ENCODE peak calls at places on chromosomes 13 and 19, in eight cellular contexts. One of them, this sample, is unnamed. For H3K4me1, the result is how much of the 10 kb centered on the place peaks cover.

GRCh38 chr19:31096047-31096446 is 253.2 kb downstream of the TSHZ3 start:
- DNase-seq in heart left ventricle: no peak
- DNase-seq in breast epithelium: no peak
- DNase-seq in body of pancreas: no peak
- DNase-seq in tibial nerve: no peak
- DNase-seq in uterus: no peak
- DNase-seq in ascending aorta: no peak
- DNase-seq in endothelial cell of umbilical vein: no peak
- DNase-seq in this sample: no peak

GRCh38 chr13:99178636-99179035 is 22.0 kb upstream of the UBAC2 start:
- DNase-seq in heart left ventricle: no peak
- DNase-seq in breast epithelium: no peak
- DNase-seq in body of pancreas: no peak
- DNase-seq in tibial nerve: no peak
- DNase-seq in uterus: no peak
- DNase-seq in ascending aorta: no peak
- DNase-seq in endothelial cell of umbilical vein: no peak
- DNase-seq in this sample: peak

GRCh38 chr19:2540646-2541454 is 64.9 kb downstream of the GADD45B start:
- DNase-seq in heart left ventricle: peak
- DNase-seq in breast epithelium: peak
- DNase-seq in body of pancreas: peak
- DNase-seq in tibial nerve: peak
- DNase-seq in uterus: peak
- DNase-seq in ascending aorta: no peak
- DNase-seq in endothelial cell of umbilical vein: peak
- DNase-seq in this sample: peak

GRCh38 chr13:42524487-42525034 is 49.4 kb upstream of the TNFSF11 start:
- DNase-seq in heart left ventricle: no peak
- DNase-seq in breast epithelium: no peak
- DNase-seq in body of pancreas: no peak
- DNase-seq in tibial nerve: no peak
- DNase-seq in uterus: no peak
- DNase-seq in ascending aorta: no peak
- DNase-seq in endothelial cell of umbilical vein: no peak
- DNase-seq in this sample: no peak

GRCh38 chr19:9917322-9917721 is 19.0 kb downstream of the OLFM2 start:
- DNase-seq in heart left ventricle: no peak
- DNase-seq in breast epithelium: no peak
- DNase-seq in body of pancreas: peak
- DNase-seq in tibial nerve: no peak
- DNase-seq in uterus: peak
- DNase-seq in ascending aorta: no peak
- DNase-seq in endothelial cell of umbilical vein: peak
- DNase-seq in this sample: no peak

GRCh38 chr19:55250262-55251036 is 8.4 kb downstream of the PPP6R1 start:
- DNase-seq in heart left ventricle: no peak
- DNase-seq in breast epithelium: no peak
- DNase-seq in body of pancreas: no peak
- DNase-seq in tibial nerve: no peak
- DNase-seq in uterus: no peak
- DNase-seq in ascending aorta: no peak
- DNase-seq in endothelial cell of umbilical vein: no peak
- DNase-seq in this sample: no peak

GRCh38 chr13:51101636-51102218 is 9.3 kb downstream of the C13orf42 start:
- DNase-seq in heart left ventricle: no peak
- DNase-seq in breast epithelium: no peak
- DNase-seq in body of pancreas: no peak
- DNase-seq in tibial nerve: no peak
- DNase-seq in uterus: no peak
- DNase-seq in ascending aorta: no peak
- DNase-seq in endothelial cell of umbilical vein: peak
- DNase-seq in this sample: no peak

GRCh38 chr19:18763674-18764590 is 27.2 kb downstream of the COMP start:
- DNase-seq in heart left ventricle: no peak
- DNase-seq in breast epithelium: peak
- DNase-seq in body of pancreas: no peak
- DNase-seq in tibial nerve: no peak
- DNase-seq in uterus: no peak
- DNase-seq in ascending aorta: no peak
- DNase-seq in endothelial cell of umbilical vein: no peak
- DNase-seq in this sample: no peak

GRCh38 chr19:17576758-17577532 is 21.5 kb downstream of the COLGALT1 start:
- DNase-seq in heart left ventricle: no peak
- DNase-seq in breast epithelium: peak
- DNase-seq in body of pancreas: peak
- DNase-seq in tibial nerve: peak
- DNase-seq in uterus: peak
- DNase-seq in ascending aorta: no peak
- DNase-seq in endothelial cell of umbilical vein: no peak
- DNase-seq in this sample: no peak

GRCh38 chr19:18422530-18423191 is 3.5 kb downstream of the SSBP4 start:
- DNase-seq in heart left ventricle: no peak
- DNase-seq in breast epithelium: no peak
- DNase-seq in body of pancreas: peak
- DNase-seq in tibial nerve: no peak
- DNase-seq in uterus: peak
- DNase-seq in ascending aorta: no peak
- DNase-seq in endothelial cell of umbilical vein: no peak
- DNase-seq in this sample: peak

GRCh38 chr19:30848626-30849322 is 476.6 kb downstream of the ZNF536 start:
- DNase-seq in heart left ventricle: no peak
- DNase-seq in breast epithelium: no peak
- DNase-seq in body of pancreas: no peak
- DNase-seq in tibial nerve: no peak
- DNase-seq in uterus: no peak
- DNase-seq in ascending aorta: no peak
- DNase-seq in endothelial cell of umbilical vein: no peak
- DNase-seq in this sample: no peak

DNA sequence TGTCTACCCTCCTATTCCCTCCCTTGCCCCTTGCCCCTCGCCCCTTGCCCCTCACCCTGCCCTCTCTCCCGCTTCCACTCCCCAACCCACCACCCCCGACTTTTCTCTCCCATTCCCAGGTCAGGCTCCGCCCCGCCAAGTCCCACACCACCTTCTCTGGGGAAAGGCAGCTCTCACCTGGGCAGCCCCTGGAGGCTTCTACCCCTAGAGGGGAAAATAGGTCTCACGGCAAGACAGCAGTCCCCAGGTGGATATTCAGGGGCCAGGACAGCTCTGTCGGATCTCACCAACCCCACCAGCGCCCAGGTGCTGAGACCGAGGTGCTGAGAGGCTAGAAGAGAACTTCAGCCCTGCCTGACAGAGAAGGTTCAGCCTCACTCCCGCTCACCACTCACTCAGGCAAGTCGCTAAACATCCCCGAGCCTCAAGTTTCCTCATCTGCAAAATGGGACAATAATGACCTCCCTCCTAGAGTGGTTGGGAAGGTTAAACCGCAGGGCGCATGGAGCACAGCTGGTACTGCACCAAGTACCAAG is 1.4 kb upstream of the ERFL start:
- DNase-seq in heart left ventricle: no peak
- DNase-seq in breast epithelium: no peak
- DNase-seq in body of pancreas: no peak
- DNase-seq in tibial nerve: no peak
- DNase-seq in uterus: no peak
- DNase-seq in ascending aorta: no peak
- DNase-seq in endothelial cell of umbilical vein: no peak
- DNase-seq in this sample: peak
- H3K27ac ChIP-seq in heart left ventricle: no peak
- H3K27ac ChIP-seq in breast epithelium: no peak
- H3K27ac ChIP-seq in body of pancreas: no peak
- H3K27ac ChIP-seq in tibial nerve: no peak
- H3K27ac ChIP-seq in uterus: no peak
- H3K27ac ChIP-seq in ascending aorta: no peak
- H3K27ac ChIP-seq in endothelial cell of umbilical vein: no peak
- H3K27ac ChIP-seq in this sample: peak

GRCh38 chr19:34838248-34838647 is 65.2 kb upstream of the ZNF599 start:
- DNase-seq in heart left ventricle: no peak
- DNase-seq in breast epithelium: no peak
- DNase-seq in body of pancreas: no peak
- DNase-seq in tibial nerve: no peak
- DNase-seq in uterus: no peak
- DNase-seq in ascending aorta: no peak
- DNase-seq in endothelial cell of umbilical vein: peak
- DNase-seq in this sample: no peak
- TF ChIP-seq CTCF in heart left ventricle: no peak
- TF ChIP-seq CTCF in breast epithelium: no peak
- TF ChIP-seq CTCF in body of pancreas: no peak
- TF ChIP-seq CTCF in tibial nerve: peak
- TF ChIP-seq CTCF in uterus: no peak
- TF ChIP-seq CTCF in ascending aorta: no peak
- TF ChIP-seq CTCF in endothelial cell of umbilical vein: peak
- TF ChIP-seq CTCF in this sample: no peak

DNA sequence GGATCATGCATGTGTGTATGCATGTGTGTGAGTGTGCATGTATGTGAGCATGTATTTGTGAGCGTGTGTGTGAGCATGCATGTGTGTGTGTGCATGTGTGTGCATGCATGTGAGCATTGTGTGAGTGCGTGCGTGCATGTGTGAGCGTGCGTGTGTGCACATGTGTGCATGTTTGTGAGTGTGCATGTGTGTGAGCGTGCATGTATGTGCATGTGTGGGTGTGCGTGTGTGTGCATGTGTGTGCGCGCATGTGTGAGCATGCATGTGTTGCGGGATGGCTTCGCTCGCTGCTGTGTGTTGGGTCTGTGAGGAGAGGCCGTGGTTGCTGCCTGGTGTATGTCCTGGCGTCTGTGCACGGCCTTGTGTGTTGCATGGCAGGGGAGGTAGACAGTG is 32.4 kb downstream of the PAK4 start:
- DNase-seq in heart left ventricle: no peak
- DNase-seq in breast epithelium: no peak
- DNase-seq in body of pancreas: no peak
- DNase-seq in tibial nerve: no peak
- DNase-seq in uterus: no peak
- DNase-seq in ascending aorta: no peak
- DNase-seq in endothelial cell of umbilical vein: no peak
- DNase-seq in this sample: no peak
- H3K4me1 ChIP-seq in heart left ventricle: under half
- H3K4me1 ChIP-seq in breast epithelium: half or more
- H3K4me1 ChIP-seq in body of pancreas: half or more
- H3K4me1 ChIP-seq in tibial nerve: under half
- H3K4me1 ChIP-seq in uterus: under half
- H3K4me1 ChIP-seq in ascending aorta: under half
- H3K4me1 ChIP-seq in endothelial cell of umbilical vein: under half
- H3K4me1 ChIP-seq in this sample: half or more

GRCh38 chr13:33181264-33181663 is 104.3 kb downstream of the STARD13 start:
- DNase-seq in heart left ventricle: no peak
- DNase-seq in breast epithelium: no peak
- DNase-seq in body of pancreas: no peak
- DNase-seq in tibial nerve: no peak
- DNase-seq in uterus: no peak
- DNase-seq in ascending aorta: no peak
- DNase-seq in endothelial cell of umbilical vein: no peak
- DNase-seq in this sample: no peak

GRCh38 chr13:33180009-33180804 is 105.3 kb downstream of the STARD13 start:
- DNase-seq in heart left ventricle: no peak
- DNase-seq in breast epithelium: no peak
- DNase-seq in body of pancreas: no peak
- DNase-seq in tibial nerve: no peak
- DNase-seq in uterus: no peak
- DNase-seq in ascending aorta: no peak
- DNase-seq in endothelial cell of umbilical vein: no peak
- DNase-seq in this sample: no peak

GRCh38 chr13:33178197-33178699 is 107.3 kb downstream of the STARD13 start:
- DNase-seq in heart left ventricle: no peak
- DNase-seq in breast epithelium: no peak
- DNase-seq in body of pancreas: no peak
- DNase-seq in tibial nerve: no peak
- DNase-seq in uterus: no peak
- DNase-seq in ascending aorta: no peak
- DNase-seq in endothelial cell of umbilical vein: peak
- DNase-seq in this sample: no peak

GRCh38 chr13:33176526-33176925 is 109.0 kb downstream of the STARD13 start:
- DNase-seq in heart left ventricle: no peak
- DNase-seq in breast epithelium: no peak
- DNase-seq in body of pancreas: no peak
- DNase-seq in tibial nerve: no peak
- DNase-seq in uterus: no peak
- DNase-seq in ascending aorta: no peak
- DNase-seq in endothelial cell of umbilical vein: no peak
- DNase-seq in this sample: no peak

GRCh38 chr13:33179463-33179862 is 106.1 kb downstream of the STARD13 start:
- DNase-seq in heart left ventricle: no peak
- DNase-seq in breast epithelium: no peak
- DNase-seq in body of pancreas: no peak
- DNase-seq in tibial nerve: no peak
- DNase-seq in uterus: no peak
- DNase-seq in ascending aorta: no peak
- DNase-seq in endothelial cell of umbilical vein: no peak
- DNase-seq in this sample: no peak
- H3K27ac ChIP-seq in heart left ventricle: no peak
- H3K27ac ChIP-seq in breast epithelium: no peak
- H3K27ac ChIP-seq in body of pancreas: peak
- H3K27ac ChIP-seq in tibial nerve: no peak
- H3K27ac ChIP-seq in uterus: no peak
- H3K27ac ChIP-seq in ascending aorta: no peak
- H3K27ac ChIP-seq in endothelial cell of umbilical vein: no peak
- H3K27ac ChIP-seq in this sample: no peak

DNA sequence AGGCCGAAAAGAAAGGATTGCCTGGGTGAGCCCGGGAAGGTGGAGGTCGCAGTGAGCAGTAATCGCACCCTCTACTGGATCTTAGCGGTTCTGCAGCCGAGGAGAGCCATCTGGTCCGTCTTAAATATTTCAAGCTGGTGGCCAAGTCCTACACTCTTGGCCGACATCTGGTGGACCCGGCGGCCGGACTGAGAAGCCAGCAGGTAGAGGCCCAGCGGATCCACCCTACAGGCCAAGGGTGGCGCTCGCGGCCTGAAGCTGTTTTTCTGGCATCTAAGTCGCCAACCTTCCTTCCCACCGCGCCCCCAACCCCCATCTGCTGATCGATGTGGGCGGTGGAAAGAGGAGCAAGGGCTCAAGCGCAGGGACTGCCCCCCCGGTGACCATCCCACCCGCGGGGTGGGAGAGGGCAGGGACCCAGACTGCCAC is 46.5 kb upstream of the ZNF730 start:
- DNase-seq in heart left ventricle: peak
- DNase-seq in breast epithelium: no peak
- DNase-seq in body of pancreas: peak
- DNase-seq in tibial nerve: no peak
- DNase-seq in uterus: peak
- DNase-seq in ascending aorta: no peak
- DNase-seq in endothelial cell of umbilical vein: no peak
- DNase-seq in this sample: no peak
- TF ChIP-seq CTCF in heart left ventricle: peak
- TF ChIP-seq CTCF in breast epithelium: peak
- TF ChIP-seq CTCF in body of pancreas: peak
- TF ChIP-seq CTCF in tibial nerve: no peak
- TF ChIP-seq CTCF in uterus: peak
- TF ChIP-seq CTCF in ascending aorta: peak
- TF ChIP-seq CTCF in endothelial cell of umbilical vein: peak
- TF ChIP-seq CTCF in this sample: peak

GRCh38 chr19:43126720-43127119 is 44.2 kb upstream of the PSG2 start:
- DNase-seq in heart left ventricle: no peak
- DNase-seq in breast epithelium: no peak
- DNase-seq in body of pancreas: no peak
- DNase-seq in tibial nerve: no peak
- DNase-seq in uterus: no peak
- DNase-seq in ascending aorta: no peak
- DNase-seq in endothelial cell of umbilical vein: no peak
- DNase-seq in this sample: no peak
- H3K4me1 ChIP-seq in heart left ventricle: under half
- H3K4me1 ChIP-seq in breast epithelium: under half
- H3K4me1 ChIP-seq in body of pancreas: under half
- H3K4me1 ChIP-seq in tibial nerve: under half
- H3K4me1 ChIP-seq in uterus: under half
- H3K4me1 ChIP-seq in ascending aorta: under half
- H3K4me1 ChIP-seq in endothelial cell of umbilical vein: under half
- H3K4me1 ChIP-seq in this sample: under half

This sample was measured in spleen.